ENCODE peak calls at places on chromosomes 3 and 15, in four cellular contexts. G is OCI-LY7, V is brain microvascular endothelial cell, N is coronary artery. S is an unnamed sample.

GRCh38 chr3:37144806-37145205 is 29.6 kb downstream of the LRRFIP2 start:
- DNase-seq in G (no peak), V (no peak), N (no peak), S (no peak)

GRCh38 chr3:46926871-46927717 is 49.5 kb downstream of the CCDC12 start:
- DNase-seq in G (peak), V (no peak), N (no peak), S (no peak)

GRCh38 chr3:44289882-44290462 is 48.3 kb downstream of the TOPAZ1 start:
- DNase-seq in G (no peak), V (no peak), N (no peak), S (no peak)

GRCh38 chr3:110178965-110179364 is 841.6 kb upstream of the DPPA4 start:
- DNase-seq in G (no peak), V (no peak), N (no peak), S (no peak)

GRCh38 chr15:68652141-68652540 is 73.3 kb downstream of the CORO2B start:
- DNase-seq in G (no peak), V (no peak), N (peak), S (no peak)

GRCh38 chr15:98863983-98864382 is 143.6 kb downstream of the PGPEP1L start:
- DNase-seq in G (no peak), V (no peak), N (no peak), S (no peak)

GRCh38 chr15:85137507-85138175 is 156.0 kb downstream of the PDE8A start:
- DNase-seq in G (no peak), V (no peak), N (no peak), S (no peak)

GRCh38 chr15:73872370-73872769 is 994 bp upstream of the TBC1D21 start:
- DNase-seq in G (no peak), V (peak), N (peak), S (no peak)

GRCh38 chr3:41653575-41654239 is 308.2 kb downstream of the ULK4 start:
- DNase-seq in G (no peak), V (peak), N (no peak), S (no peak)

GRCh38 chr3:58164199-58164879 is 46.4 kb downstream of the DNASE1L3 start:
- DNase-seq in G (no peak), V (no peak), N (no peak), S (no peak)

GRCh38 chr15:36753173-36753572 is 173.7 kb downstream of the CDIN1 start:
- DNase-seq in G (no peak), V (no peak), N (no peak), S (no peak)

GRCh38 chr3:58261954-58262666 is 24.5 kb downstream of the ABHD6 start:
- DNase-seq in G (no peak), V (no peak), N (no peak), S (no peak)

GRCh38 chr3:53845103-53845880 is 927 bp downstream of the CHDH start:
- DNase-seq in G (peak), V (peak), N (no peak), S (no peak)

GRCh38 chr3:38138347-38139190 is at the start of gene MYD88:
- DNase-seq in G (peak), V (peak), N (peak), S (no peak)

GRCh38 chr3:179027326-179027900 is 44.2 kb downstream of the ZMAT3 start:
- DNase-seq in G (no peak), V (peak), N (no peak), S (no peak)

GRCh38 chr3:14410501-14411165 is 8.2 kb downstream of the SLC6A6 start:
- DNase-seq in G (peak), V (peak), N (no peak), S (no peak)

GRCh38 chr3:183202004-183202722 is 39.6 kb upstream of the LAMP3 start:
- DNase-seq in G (no peak), V (no peak), N (no peak), S (no peak)

GRCh38 chr3:155352900-155353490 is 59.5 kb upstream of the STRIT1 start:
- DNase-seq in G (peak), V (no peak), N (no peak), S (no peak)

GRCh38 chr3:128846501-128846900 is 32.9 kb upstream of the ACAD9 start:
- DNase-seq in G (no peak), V (no peak), N (no peak), S (no peak)

GRCh38 chr15:81326466-81327212 is 2.7 kb upstream of the STARD5 start:
- DNase-seq in G (no peak), V (no peak), N (no peak), S (no peak)

GRCh38 chr15:93801206-93801605 is 430.2 kb upstream of the MCTP2 start:
- DNase-seq in G (no peak), V (no peak), N (no peak), S (no peak)

GRCh38 chr3:185716436-185717090 is 108.3 kb downstream of the IGF2BP2 start:
- DNase-seq in G (no peak), V (no peak), N (no peak), S (no peak)

GRCh38 chr3:8607285-8608040 is 37.1 kb downstream of the SSUH2 start:
- DNase-seq in G (no peak), V (peak), N (peak), S (peak)

GRCh38 chr15:57367556-57367955 is 8.7 kb upstream of the CGNL1 start:
- DNase-seq in G (no peak), V (no peak), N (no peak), S (no peak)

GRCh38 chr3:100042577-100042981 is 71.7 kb downstream of the FILIP1L start:
- DNase-seq in G (no peak), V (no peak), N (no peak), S (no peak)

DNA sequence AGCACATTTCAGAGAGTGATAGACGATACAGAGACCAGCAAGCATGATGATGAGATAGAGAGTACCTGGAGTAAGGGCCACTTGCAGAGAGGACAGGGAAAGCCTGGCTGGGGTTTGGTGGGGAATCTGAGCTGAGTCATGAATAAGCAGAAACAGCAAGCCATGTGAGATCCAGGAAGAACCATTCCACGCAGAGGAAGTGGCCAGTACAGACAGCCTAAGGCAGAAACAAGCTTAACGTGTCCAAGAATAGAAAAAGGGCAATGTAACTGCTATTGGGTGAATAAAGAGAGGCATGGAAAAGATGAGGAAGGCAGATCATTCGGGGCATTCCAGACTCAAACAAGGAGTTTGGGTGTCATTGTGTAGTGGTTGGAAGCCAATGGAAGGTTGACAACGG is 816.3 kb upstream of the CFAP20DC start:
- DNase-seq in G (no peak), V (peak), N (no peak), S (peak)
- TF ChIP-seq CTCF in G (no peak), V (no peak), N (no peak), S (no peak)

GRCh38 chr3:120350431-120350941 is 1.3 kb upstream of the LRRC58 start:
- DNase-seq in G (peak), V (no peak), N (no peak), S (peak)
- H3K4me3 ChIP-seq in G (peak), V (no peak), N (peak), S (peak)

DNA sequence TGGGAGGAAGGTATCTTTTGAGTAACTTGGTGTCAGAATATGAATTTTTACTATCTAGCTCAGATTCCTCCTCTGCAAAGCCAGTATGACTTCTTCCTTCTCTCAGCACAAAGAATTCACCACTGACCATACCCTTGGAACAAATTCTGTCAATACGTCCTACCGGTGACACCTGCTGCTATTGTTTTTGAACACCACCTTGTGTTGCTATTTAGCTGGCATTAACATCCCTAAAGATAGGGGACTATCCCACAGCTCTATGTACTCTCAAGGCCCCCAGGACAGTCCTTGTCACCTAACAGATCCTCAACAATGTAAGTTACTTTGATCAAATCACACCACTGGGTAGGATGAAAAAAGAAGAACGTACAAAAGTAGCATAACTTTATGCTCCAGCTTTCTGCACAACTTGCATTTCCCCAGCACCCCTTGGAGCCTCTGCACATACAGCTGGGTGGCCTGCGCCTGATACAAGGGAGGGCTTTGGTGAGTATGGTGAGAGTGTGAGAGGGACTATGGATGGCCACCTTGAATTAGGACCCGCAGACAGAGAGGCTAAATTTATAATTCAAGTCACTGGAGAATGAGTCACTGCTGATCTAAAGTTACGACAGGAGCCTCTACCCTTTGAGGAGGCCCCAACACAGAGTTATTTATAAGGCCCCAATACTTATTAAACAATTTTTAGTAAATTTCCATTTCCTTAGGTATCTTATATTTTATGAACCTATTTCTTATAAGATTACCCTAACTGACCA is 2.3 kb upstream of the COLQ start:
- DNase-seq in G (no peak), V (no peak), N (no peak), S (no peak)
- TF ChIP-seq CTCF in G (no peak), V (no peak), N (no peak), S (no peak)

GRCh38 chr3:162764672-162765071 is 1268.1 kb downstream of the OTOL1 start:
- DNase-seq in G (no peak), V (no peak), N (no peak), S (no peak)
- H3K4me3 ChIP-seq in G (no peak), V (no peak), N (no peak), S (no peak)

GRCh38 chr3:126955004-126955790 is 27.7 kb upstream of the PLXNA1 start:
- DNase-seq in G (peak), V (no peak), N (no peak), S (no peak)

GRCh38 chr3:126956866-126957650 is 25.9 kb upstream of the PLXNA1 start:
- DNase-seq in G (no peak), V (no peak), N (no peak), S (no peak)

GRCh38 chr3:126954141-126954845 is 28.6 kb upstream of the PLXNA1 start:
- DNase-seq in G (no peak), V (no peak), N (no peak), S (no peak)

GRCh38 chr3:126957776-126958637 is 24.9 kb upstream of the PLXNA1 start:
- DNase-seq in G (no peak), V (no peak), N (no peak), S (no peak)

GRCh38 chr3:126956361-126956760 is 26.6 kb upstream of the PLXNA1 start:
- DNase-seq in G (peak), V (no peak), N (no peak), S (no peak)
- TF ChIP-seq CTCF in G (no peak), V (no peak), N (no peak), S (no peak)

GRCh38 chr15:31332020-31332680 is 5.5 kb downstream of the KLF13 start:
- DNase-seq in G (no peak), V (no peak), N (no peak), S (no peak)
- H3K4me3 ChIP-seq in G (peak), V (no peak), N (no peak), S (no peak)

DNA sequence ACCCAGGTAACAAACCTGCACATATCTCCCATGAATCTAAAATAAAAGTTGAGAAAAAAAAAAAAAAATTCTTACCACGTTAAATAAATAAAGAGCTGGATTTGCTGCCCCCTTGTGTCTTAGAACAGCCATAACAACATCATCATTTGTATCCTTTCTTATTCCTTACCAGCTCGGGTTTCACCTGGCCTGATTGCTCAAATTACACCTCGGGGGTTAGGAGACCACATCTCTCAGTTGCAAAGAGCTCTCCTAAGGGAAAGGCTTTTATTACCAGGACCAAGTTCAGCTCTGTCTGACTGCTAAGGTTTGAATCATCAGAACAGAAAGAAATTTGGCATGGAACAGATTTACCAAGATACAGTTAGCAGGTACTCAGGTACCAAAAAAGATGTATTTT is 25.8 kb upstream of the RPL39L start:
- DNase-seq in G (peak), V (peak), N (no peak), S (peak)
- TF ChIP-seq CTCF in G (peak), V (peak), N (peak), S (peak)

DNA sequence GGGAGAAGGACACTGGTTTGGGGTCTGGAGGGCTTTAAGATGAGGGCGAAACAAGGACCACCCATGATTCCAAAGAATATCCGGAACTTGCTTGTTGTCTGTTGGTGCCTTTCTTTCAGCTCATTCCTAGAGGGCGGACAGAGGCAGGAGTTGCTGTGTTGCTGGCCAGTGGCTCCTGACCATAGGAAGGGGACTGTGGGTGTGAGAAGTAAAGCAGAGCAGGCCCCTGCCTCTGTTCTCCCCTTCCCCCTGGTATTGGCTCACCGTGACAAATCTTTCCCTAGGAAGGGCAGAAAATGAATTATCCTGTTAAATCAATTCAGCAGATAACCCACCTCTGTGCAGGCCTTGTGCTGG is 89.1 kb downstream of the LIPC start:
- DNase-seq in G (no peak), V (no peak), N (no peak), S (no peak)
- H3K4me3 ChIP-seq in G (no peak), V (no peak), N (no peak), S (no peak)

GRCh38 chr3:66196633-66197032 is 24.2 kb upstream of the SLC25A26 start:
- DNase-seq in G (no peak), V (no peak), N (no peak), S (no peak)
- TF ChIP-seq CTCF in G (peak), V (peak), N (no peak), S (no peak)

S was measured in HFF-Myc.